ENCODE peak calls at places on chromosomes 6 and 20, in eight cellular contexts. Y is lower lobe of right lung, D is psoas muscle, P is neural progenitor cell, X is thyroid gland, R is body of pancreas, E is brain microvascular endothelial cell, J is Peyer's patch. S is an unnamed sample. For H3K27me3, the result is how much of the 10 kb centered on the place peaks cover.

GRCh38 chr6:116406678-116407345 is 36.1 kb downstream of the DSE start:
- DNase-seq in Y (no peak), D (no peak), P (no peak), X (no peak), R (no peak), E (no peak), J (no peak), S (no peak)

GRCh38 chr20:33211817-33212424 is 5.2 kb upstream of the BPIFA3 start:
- DNase-seq in Y (peak), D (no peak), P (peak), X (peak), R (peak), E (peak), J (no peak), S (no peak)

GRCh38 chr6:122789862-122790739 is 1.0 kb downstream of the SMPDL3A start:
- DNase-seq in Y (no peak), D (peak), P (peak), X (peak), R (no peak), E (peak), J (no peak), S (no peak)

GRCh38 chr6:22613695-22614094 is 44.3 kb downstream of the HDGFL1 start:
- DNase-seq in Y (no peak), D (no peak), P (no peak), X (no peak), R (no peak), E (peak), J (no peak), S (peak)

GRCh38 chr20:35742741-35743523 is 872 bp upstream of the RBM39 start:
- DNase-seq in Y (no peak), D (no peak), P (peak), X (peak), R (no peak), E (no peak), J (no peak), S (no peak)

GRCh38 chr20:33897313-33897912 is 86.3 kb downstream of the CHMP4B start:
- DNase-seq in Y (no peak), D (no peak), P (no peak), X (no peak), R (no peak), E (no peak), J (no peak), S (no peak)

GRCh38 chr6:1402369-1402768 is 13.0 kb downstream of the FOXF2 start:
- DNase-seq in Y (no peak), D (no peak), P (no peak), X (no peak), R (no peak), E (no peak), J (no peak), S (no peak)

GRCh38 chr6:44074383-44075136 is 52.7 kb downstream of the MRPL14 start:
- DNase-seq in Y (peak), D (peak), P (peak), X (peak), R (peak), E (peak), J (peak), S (no peak)

GRCh38 chr6:75096986-75097385 is 108.9 kb downstream of the COL12A1 start:
- DNase-seq in Y (no peak), D (no peak), P (no peak), X (peak), R (no peak), E (no peak), J (no peak), S (no peak)
- H3K4me3 ChIP-seq in Y (no peak), D (no peak), P (no peak), X (no peak), R (no peak), E (no peak), J (no peak), S (no peak)

DNA sequence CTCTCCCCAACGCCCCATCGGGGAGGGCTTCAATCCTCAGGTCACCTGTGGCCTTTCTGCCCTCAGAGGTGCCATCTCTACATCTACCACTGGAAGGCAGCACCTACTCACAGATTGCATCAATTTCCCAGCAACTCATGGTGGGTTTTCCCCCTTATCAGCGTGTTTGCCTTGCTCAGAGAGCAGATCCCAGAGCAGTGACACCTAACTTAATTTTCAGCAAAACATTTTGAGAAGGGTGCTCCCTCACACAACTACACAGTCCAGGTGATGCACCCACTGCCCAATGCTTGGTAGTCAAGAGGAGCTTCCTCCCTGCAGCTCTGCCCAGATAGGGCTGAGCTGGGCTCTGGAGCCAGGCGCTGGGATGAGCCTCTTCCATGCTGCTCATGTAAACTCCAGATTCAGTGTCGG is 48.2 kb downstream of the PLG start:
- DNase-seq in Y (no peak), D (no peak), P (peak), X (no peak), R (no peak), E (no peak), J (no peak), S (no peak)
- TF ChIP-seq CTCF in Y (peak), D (no peak), P (peak), X (no peak), R (peak), E (no peak), J (peak), S (no peak)

DNA sequence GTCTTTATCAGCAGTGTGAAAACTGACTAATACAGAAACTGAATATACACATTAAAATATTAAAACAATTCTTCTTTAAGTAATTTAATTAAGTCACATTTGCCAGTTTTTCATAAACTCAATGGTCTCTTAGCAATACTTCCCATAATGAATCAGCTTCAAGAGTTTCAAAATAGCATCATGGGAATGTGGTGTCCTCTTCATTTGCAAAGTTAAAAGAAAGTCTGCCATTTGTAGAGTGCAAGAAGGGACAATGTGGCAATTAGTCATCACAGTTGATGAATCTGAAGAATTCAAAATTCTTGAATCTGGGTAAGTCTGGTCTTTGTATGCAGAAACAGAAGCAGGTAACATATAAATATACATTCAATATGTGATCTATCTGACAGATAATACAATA is 38.7 kb downstream of the SYNE1 start:
- DNase-seq in Y (no peak), D (no peak), P (no peak), X (no peak), R (no peak), E (no peak), J (no peak), S (no peak)
- H3K27me3 ChIP-seq in Y (under half), D (under half), P (under half), X (under half), R (under half), E (under half), J (under half), S (under half)

GRCh38 chr6:139376604-139377218 is 2.3 kb upstream of the CITED2 start:
- DNase-seq in Y (no peak), D (peak), P (peak), X (peak), R (peak), E (no peak), J (no peak), S (no peak)
- H3K4me3 ChIP-seq in Y (peak), D (peak), P (peak), X (peak), R (no peak), E (no peak), J (no peak), S (peak)

GRCh38 chr6:13709698-13710551 is 1.7 kb downstream of the RANBP9 start:
- DNase-seq in Y (no peak), D (no peak), P (peak), X (no peak), R (no peak), E (peak), J (no peak), S (no peak)

GRCh38 chr6:13710552-13711383 is 867 bp downstream of the RANBP9 start:
- DNase-seq in Y (peak), D (peak), P (peak), X (peak), R (peak), E (no peak), J (peak), S (no peak)

GRCh38 chr6:13712485-13712990 is 903 bp upstream of the RANBP9 start:
- DNase-seq in Y (no peak), D (no peak), P (no peak), X (no peak), R (no peak), E (no peak), J (no peak), S (no peak)

GRCh38 chr6:13711726-13712484 is at the start of gene RANBP9:
- DNase-seq in Y (peak), D (peak), P (peak), X (peak), R (peak), E (peak), J (peak), S (peak)

DNA sequence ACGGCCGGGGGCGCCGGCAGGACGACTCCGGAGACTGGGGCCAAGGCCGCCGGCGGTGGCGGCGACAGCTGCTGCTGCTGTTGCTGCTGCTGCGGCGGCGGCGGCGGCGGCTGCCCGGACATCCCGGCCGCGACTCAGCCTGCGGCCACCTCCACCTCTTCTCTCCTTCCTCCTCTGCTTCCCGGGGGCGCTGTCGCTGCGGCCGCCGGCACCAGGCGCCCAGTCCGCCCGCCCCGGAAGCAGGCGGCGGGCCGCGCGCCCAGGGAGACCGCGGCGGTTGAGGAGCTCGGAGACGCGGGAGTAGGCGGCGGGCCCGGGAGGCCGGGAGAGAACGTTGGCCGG is 280 bp downstream of the RANBP9 start:
- DNase-seq in Y (no peak), D (no peak), P (no peak), X (no peak), R (no peak), E (peak), J (peak), S (no peak)
- TF ChIP-seq CTCF in Y (peak), D (peak), P (peak), X (peak), R (peak), E (peak), J (no peak), S (no peak)

GRCh38 chr6:163667372-163668060 is 253.0 kb downstream of the QKI start:
- DNase-seq in Y (no peak), D (no peak), P (no peak), X (peak), R (no peak), E (peak), J (peak), S (no peak)

GRCh38 chr6:163671355-163671754 is 256.8 kb downstream of the QKI start:
- DNase-seq in Y (no peak), D (no peak), P (no peak), X (no peak), R (no peak), E (no peak), J (no peak), S (no peak)

GRCh38 chr6:163670283-163670682 is 255.8 kb downstream of the QKI start:
- DNase-seq in Y (no peak), D (no peak), P (peak), X (no peak), R (no peak), E (no peak), J (no peak), S (no peak)

GRCh38 chr6:163665464-163665863 is 250.9 kb downstream of the QKI start:
- DNase-seq in Y (no peak), D (no peak), P (no peak), X (no peak), R (no peak), E (no peak), J (no peak), S (no peak)

GRCh38 chr6:163668061-163668426 is 253.5 kb downstream of the QKI start:
- DNase-seq in Y (no peak), D (no peak), P (no peak), X (no peak), R (no peak), E (no peak), J (no peak), S (no peak)
- H3K27me3 ChIP-seq in Y (under half), D (under half), P (under half), X (under half), R (under half), E (under half), J (under half), S (under half)